ENCODE peak calls at places on chromosomes 4 and X, in five cellular contexts. One of them, this sample, is unnamed.

GRCh38 chr4:92339671-92340070 is 35.9 kb downstream of the GRID2 start:
- DNase-seq in IMR-90: no peak
- DNase-seq in choroid plexus epithelial cell: peak
- DNase-seq in lung: no peak
- DNase-seq in neural progenitor cell: no peak
- DNase-seq in this sample: no peak

GRCh38 chrX:136541294-136541693 is 9.3 kb downstream of the VGLL1 start:
- DNase-seq in IMR-90: no peak
- DNase-seq in choroid plexus epithelial cell: peak
- DNase-seq in lung: no peak
- DNase-seq in neural progenitor cell: no peak
- DNase-seq in this sample: no peak

GRCh38 chrX:24955372-24955771 is 60.4 kb downstream of the ARX start:
- DNase-seq in IMR-90: no peak
- DNase-seq in choroid plexus epithelial cell: no peak
- DNase-seq in lung: no peak
- DNase-seq in neural progenitor cell: no peak
- DNase-seq in this sample: no peak

GRCh38 chrX:123964155-123964554 is 2.6 kb downstream of the STAG2 start:
- DNase-seq in IMR-90: peak
- DNase-seq in choroid plexus epithelial cell: peak
- DNase-seq in lung: no peak
- DNase-seq in neural progenitor cell: no peak
- DNase-seq in this sample: peak

GRCh38 chr4:169070895-169071218 is 60.8 kb upstream of the CBR4 start:
- DNase-seq in IMR-90: no peak
- DNase-seq in choroid plexus epithelial cell: peak
- DNase-seq in lung: peak
- DNase-seq in neural progenitor cell: no peak
- DNase-seq in this sample: peak

GRCh38 chr4:78642934-78643333 is 91.4 kb downstream of the ANXA3 start:
- DNase-seq in IMR-90: no peak
- DNase-seq in choroid plexus epithelial cell: no peak
- DNase-seq in lung: no peak
- DNase-seq in neural progenitor cell: no peak
- DNase-seq in this sample: no peak

GRCh38 chr4:171880136-171880535 is 66.9 kb downstream of the GALNTL6 start:
- DNase-seq in IMR-90: peak
- DNase-seq in choroid plexus epithelial cell: peak
- DNase-seq in lung: no peak
- DNase-seq in neural progenitor cell: peak
- DNase-seq in this sample: peak

GRCh38 chrX:102712216-102712966 is at the start of gene GPRASP2:
- DNase-seq in IMR-90: no peak
- DNase-seq in choroid plexus epithelial cell: no peak
- DNase-seq in lung: peak
- DNase-seq in neural progenitor cell: peak
- DNase-seq in this sample: peak

GRCh38 chr4:179750374-179750773 is 2308.1 kb upstream of the AGA start:
- DNase-seq in IMR-90: peak
- DNase-seq in choroid plexus epithelial cell: peak
- DNase-seq in lung: no peak
- DNase-seq in neural progenitor cell: peak
- DNase-seq in this sample: no peak

GRCh38 chrX:107701493-107702121 is 73.3 kb downstream of the PRPS1 start:
- DNase-seq in IMR-90: no peak
- DNase-seq in choroid plexus epithelial cell: no peak
- DNase-seq in lung: no peak
- DNase-seq in neural progenitor cell: no peak
- DNase-seq in this sample: no peak

GRCh38 chrX:4932790-4933189 is 1219.3 kb upstream of the PRKX start:
- DNase-seq in IMR-90: no peak
- DNase-seq in choroid plexus epithelial cell: peak
- DNase-seq in lung: no peak
- DNase-seq in neural progenitor cell: no peak
- DNase-seq in this sample: peak

GRCh38 chr4:15291133-15291532 is 136.7 kb upstream of the C1QTNF7 start:
- DNase-seq in IMR-90: no peak
- DNase-seq in choroid plexus epithelial cell: peak
- DNase-seq in lung: no peak
- DNase-seq in neural progenitor cell: no peak
- DNase-seq in this sample: peak

GRCh38 chr4:119035941-119036737 is 99.5 kb upstream of the MYOZ2 start:
- DNase-seq in IMR-90: peak
- DNase-seq in choroid plexus epithelial cell: peak
- DNase-seq in lung: no peak
- DNase-seq in neural progenitor cell: no peak
- DNase-seq in this sample: no peak

GRCh38 chr4:89024051-89024675 is 32.8 kb downstream of the FAM13A start:
- DNase-seq in IMR-90: peak
- DNase-seq in choroid plexus epithelial cell: peak
- DNase-seq in lung: peak
- DNase-seq in neural progenitor cell: peak
- DNase-seq in this sample: peak

GRCh38 chr4:140061194-140061593 is 92.8 kb downstream of the MAML3 start:
- DNase-seq in IMR-90: peak
- DNase-seq in choroid plexus epithelial cell: peak
- DNase-seq in lung: no peak
- DNase-seq in neural progenitor cell: no peak
- DNase-seq in this sample: peak

GRCh38 chr4:117783716-117784115 is 250.6 kb upstream of the NDST3 start:
- DNase-seq in IMR-90: peak
- DNase-seq in choroid plexus epithelial cell: peak
- DNase-seq in lung: no peak
- DNase-seq in neural progenitor cell: no peak
- DNase-seq in this sample: no peak

GRCh38 chr4:123102897-123103489 is 180.6 kb upstream of the NUDT6 start:
- DNase-seq in IMR-90: peak
- DNase-seq in choroid plexus epithelial cell: peak
- DNase-seq in lung: no peak
- DNase-seq in neural progenitor cell: peak
- DNase-seq in this sample: peak

GRCh38 chr4:170651786-170652185 is 562.0 kb upstream of the AADAT start:
- DNase-seq in IMR-90: peak
- DNase-seq in choroid plexus epithelial cell: no peak
- DNase-seq in lung: no peak
- DNase-seq in neural progenitor cell: no peak
- DNase-seq in this sample: peak

GRCh38 chrX:1249101-1249887 is 19.3 kb upstream of the CSF2RA start:
- DNase-seq in IMR-90: no peak
- DNase-seq in choroid plexus epithelial cell: peak
- DNase-seq in lung: peak
- DNase-seq in neural progenitor cell: peak
- DNase-seq in this sample: no peak

GRCh38 chr4:168917150-168917779 is 92.8 kb downstream of the CBR4 start:
- DNase-seq in IMR-90: peak
- DNase-seq in choroid plexus epithelial cell: peak
- DNase-seq in lung: no peak
- DNase-seq in neural progenitor cell: peak
- DNase-seq in this sample: peak

GRCh38 chr4:2837904-2838496 is 5.6 kb upstream of the ADD1 start:
- DNase-seq in IMR-90: peak
- DNase-seq in choroid plexus epithelial cell: peak
- DNase-seq in lung: no peak
- DNase-seq in neural progenitor cell: no peak
- DNase-seq in this sample: peak

GRCh38 chr4:133156556-133156955 is 7.5 kb downstream of the PCDH10 start:
- DNase-seq in IMR-90: no peak
- DNase-seq in choroid plexus epithelial cell: no peak
- DNase-seq in lung: no peak
- DNase-seq in neural progenitor cell: no peak
- DNase-seq in this sample: no peak

GRCh38 chr4:79913581-79913980 is 159.4 kb downstream of the ANTXR2 start:
- DNase-seq in IMR-90: peak
- DNase-seq in choroid plexus epithelial cell: peak
- DNase-seq in lung: no peak
- DNase-seq in neural progenitor cell: no peak
- DNase-seq in this sample: peak

GRCh38 chr4:89123418-89123817 is 12.1 kb downstream of the TIGD2 start:
- DNase-seq in IMR-90: peak
- DNase-seq in choroid plexus epithelial cell: peak
- DNase-seq in lung: no peak
- DNase-seq in neural progenitor cell: no peak
- DNase-seq in this sample: no peak

GRCh38 chrX:3788494-3789233 is 75.2 kb upstream of the PRKX start:
- DNase-seq in IMR-90: no peak
- DNase-seq in choroid plexus epithelial cell: no peak
- DNase-seq in lung: no peak
- DNase-seq in neural progenitor cell: peak
- DNase-seq in this sample: no peak

GRCh38 chr4:40309250-40309774 is 25.8 kb upstream of the CHRNA9 start:
- DNase-seq in IMR-90: peak
- DNase-seq in choroid plexus epithelial cell: peak
- DNase-seq in lung: peak
- DNase-seq in neural progenitor cell: peak
- DNase-seq in this sample: peak

GRCh38 chrX:69136546-69137331 is 28.5 kb downstream of the PJA1 start:
- DNase-seq in IMR-90: no peak
- DNase-seq in choroid plexus epithelial cell: peak
- DNase-seq in lung: no peak
- DNase-seq in neural progenitor cell: peak
- DNase-seq in this sample: no peak

GRCh38 chrX:132023117-132023895 is at the start of gene STK26:
- DNase-seq in IMR-90: no peak
- DNase-seq in choroid plexus epithelial cell: peak
- DNase-seq in lung: peak
- DNase-seq in neural progenitor cell: peak
- DNase-seq in this sample: peak

GRCh38 chr4:153603258-153603657 is 80.8 kb upstream of the TLR2 start:
- DNase-seq in IMR-90: no peak
- DNase-seq in choroid plexus epithelial cell: no peak
- DNase-seq in lung: no peak
- DNase-seq in neural progenitor cell: no peak
- DNase-seq in this sample: no peak

GRCh38 chr4:105895324-105895608 is at the start of gene NPNT:
- DNase-seq in IMR-90: no peak
- DNase-seq in choroid plexus epithelial cell: no peak
- DNase-seq in lung: peak
- DNase-seq in neural progenitor cell: peak
- DNase-seq in this sample: no peak

DNA sequence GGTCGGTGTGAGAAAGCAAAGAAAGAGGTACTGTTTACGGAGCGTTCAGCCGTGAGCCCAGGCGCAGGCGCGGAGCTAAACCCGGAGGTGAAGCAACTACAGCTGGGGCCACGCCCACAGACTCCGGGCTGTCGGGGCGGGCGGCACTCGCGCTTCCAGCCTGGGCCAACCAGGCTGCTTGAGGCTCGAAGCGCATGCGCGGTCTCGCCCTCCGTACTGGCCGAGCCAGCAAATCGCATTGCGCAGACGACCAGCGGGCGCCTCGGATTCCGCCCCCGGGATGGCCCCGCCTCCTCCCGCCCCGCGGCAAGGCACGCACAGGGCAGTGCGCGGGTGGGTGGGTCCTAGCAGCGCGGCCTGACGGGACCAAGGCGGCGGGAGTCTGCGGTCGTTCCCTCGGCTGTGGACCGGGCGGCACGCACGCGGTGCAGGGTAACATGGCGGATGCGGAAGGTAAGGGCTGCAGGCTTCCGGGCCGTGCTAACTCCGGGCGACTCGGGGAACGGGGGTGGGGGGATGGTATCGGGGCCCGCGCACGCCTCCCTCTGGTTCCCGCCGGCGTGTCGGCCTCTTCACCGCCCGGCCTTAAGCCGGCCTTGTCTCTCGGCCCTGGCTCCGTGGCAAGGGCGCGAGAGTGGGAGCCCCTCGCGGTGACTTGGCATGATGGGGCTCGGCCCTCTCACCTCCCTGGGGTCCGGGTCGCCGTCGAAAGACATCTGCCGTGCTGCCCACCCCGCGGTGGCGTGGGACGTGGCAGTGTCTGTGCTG is at the start of gene DKC1:
- DNase-seq in IMR-90: peak
- DNase-seq in choroid plexus epithelial cell: peak
- DNase-seq in lung: peak
- DNase-seq in neural progenitor cell: peak
- DNase-seq in this sample: peak
- TF ChIP-seq CTCF in IMR-90: peak
- TF ChIP-seq CTCF in choroid plexus epithelial cell: peak
- TF ChIP-seq CTCF in lung: no peak
- TF ChIP-seq CTCF in neural progenitor cell: peak
- TF ChIP-seq CTCF in this sample: no peak

GRCh38 chr4:96170198-96170597 is 330.3 kb downstream of the PDHA2 start:
- DNase-seq in IMR-90: no peak
- DNase-seq in choroid plexus epithelial cell: no peak
- DNase-seq in lung: no peak
- DNase-seq in neural progenitor cell: no peak
- DNase-seq in this sample: no peak
- H3K4me3 ChIP-seq in IMR-90: no peak
- H3K4me3 ChIP-seq in choroid plexus epithelial cell: no peak
- H3K4me3 ChIP-seq in lung: no peak
- H3K4me3 ChIP-seq in neural progenitor cell: no peak
- H3K4me3 ChIP-seq in this sample: no peak

GRCh38 chrX:80246273-80246672 is 174.0 kb upstream of the TENT5D start:
- DNase-seq in IMR-90: no peak
- DNase-seq in choroid plexus epithelial cell: no peak
- DNase-seq in lung: no peak
- DNase-seq in neural progenitor cell: no peak
- DNase-seq in this sample: peak
- TF ChIP-seq CTCF in IMR-90: no peak
- TF ChIP-seq CTCF in choroid plexus epithelial cell: no peak
- TF ChIP-seq CTCF in lung: no peak
- TF ChIP-seq CTCF in neural progenitor cell: peak
- TF ChIP-seq CTCF in this sample: no peak

DNA sequence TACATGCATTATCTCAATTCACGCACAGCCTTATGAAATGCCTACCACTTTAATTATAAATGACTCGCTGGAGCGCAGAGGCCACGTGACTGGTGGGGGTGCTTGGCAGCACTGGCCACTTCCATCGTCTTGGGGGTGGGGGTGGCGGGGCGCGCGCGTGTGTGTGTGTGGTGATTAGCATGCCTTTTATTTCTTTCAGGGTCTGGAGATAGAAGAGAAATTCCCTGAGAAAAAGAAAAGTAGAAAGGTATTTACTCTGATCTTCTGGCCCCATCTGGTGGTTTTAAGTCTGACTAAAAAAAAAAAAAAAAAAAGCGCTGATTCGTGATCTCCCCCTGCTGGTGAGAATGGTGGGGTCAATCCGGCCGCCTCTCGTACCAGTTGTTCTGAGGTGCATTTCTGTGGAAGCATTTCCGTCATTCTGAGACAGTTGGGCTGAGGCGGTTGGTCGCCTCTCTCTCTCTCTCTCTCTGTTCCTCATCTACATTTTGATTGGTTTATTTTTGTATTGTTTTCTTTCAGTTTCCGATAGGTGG is at the start of gene CCNB3:
- DNase-seq in IMR-90: peak
- DNase-seq in choroid plexus epithelial cell: peak
- DNase-seq in lung: peak
- DNase-seq in neural progenitor cell: peak
- DNase-seq in this sample: peak
- H3K4me3 ChIP-seq in IMR-90: peak
- H3K4me3 ChIP-seq in choroid plexus epithelial cell: peak
- H3K4me3 ChIP-seq in lung: no peak
- H3K4me3 ChIP-seq in neural progenitor cell: peak
- H3K4me3 ChIP-seq in this sample: peak

GRCh38 chrX:49102221-49102620 is 21.3 kb downstream of the GPKOW start:
- DNase-seq in IMR-90: no peak
- DNase-seq in choroid plexus epithelial cell: no peak
- DNase-seq in lung: no peak
- DNase-seq in neural progenitor cell: no peak
- DNase-seq in this sample: no peak
- TF ChIP-seq CTCF in IMR-90: no peak
- TF ChIP-seq CTCF in choroid plexus epithelial cell: no peak
- TF ChIP-seq CTCF in lung: no peak
- TF ChIP-seq CTCF in neural progenitor cell: no peak
- TF ChIP-seq CTCF in this sample: no peak

This sample was measured in fibroblast of mammary gland.